ENCODE peak calls at places on chromosome 5, in nine cellular contexts. N, L, H, E, B, M, F, X and I are unnamed samples.

GRCh38 chr5:145856285-145856818 is 16.5 kb downstream of the GRXCR2 start:
- DNase-seq in N (peak; percentile 62), L (peak; percentile 30), H (peak; percentile 55), E (peak; percentile 33), B (no peak), M (no peak), F (no peak), X (peak; percentile 63), I (peak; percentile 67)

GRCh38 chr5:1551913-1552312 is 28.2 kb upstream of the LPCAT1 start:
- DNase-seq in N (no peak), L (no peak), H (no peak), E (no peak), B (peak; percentile 25), M (no peak), F (no peak), X (no peak), I (no peak)

GRCh38 chr5:133438487-133438886 is 173.9 kb downstream of the FSTL4 start:
- DNase-seq in N (no peak), L (no peak), H (no peak), E (no peak), B (no peak), M (no peak), F (no peak), X (no peak), I (no peak)

GRCh38 chr5:125277494-125278154 is 531.2 kb upstream of the ZNF608 start:
- DNase-seq in N (no peak), L (no peak), H (peak; percentile 50), E (no peak), B (no peak), M (no peak), F (no peak), X (peak; percentile 94), I (peak; percentile 54)

GRCh38 chr5:45205403-45205961 is 396.7 kb downstream of the MRPS30 start:
- DNase-seq in N (no peak), L (no peak), H (no peak), E (no peak), B (no peak), M (no peak), F (no peak), X (no peak), I (no peak)

GRCh38 chr5:158951461-158951860 is 148.3 kb downstream of the EBF1 start:
- DNase-seq in N (no peak), L (no peak), H (no peak), E (no peak), B (no peak), M (no peak), F (no peak), X (no peak), I (no peak)

GRCh38 chr5:136729901-136730355 is 364.6 kb upstream of the TRPC7 start:
- DNase-seq in N (no peak), L (no peak), H (no peak), E (no peak), B (no peak), M (no peak), F (no peak), X (peak; percentile 89), I (peak; percentile 8)

GRCh38 chr5:153372433-153373167 is 117.9 kb upstream of the GRIA1 start:
- DNase-seq in N (no peak), L (no peak), H (no peak), E (no peak), B (no peak), M (no peak), F (no peak), X (no peak), I (no peak)

GRCh38 chr5:74233571-74233970 is 407.0 kb downstream of the ENC1 start:
- DNase-seq in N (no peak), L (no peak), H (peak; percentile 61), E (no peak), B (no peak), M (no peak), F (no peak), X (peak; percentile 69), I (no peak)

GRCh38 chr5:145101246-145101645 is 733.9 kb downstream of the PRELID2 start:
- DNase-seq in N (peak; percentile 22), L (no peak), H (peak; percentile 2), E (no peak), B (no peak), M (no peak), F (no peak), X (no peak), I (peak; percentile 4)

GRCh38 chr5:11007251-11007650 is 246.2 kb upstream of the DAP start:
- DNase-seq in N (no peak), L (no peak), H (peak; percentile 18), E (no peak), B (peak; percentile 32), M (no peak), F (no peak), X (no peak), I (no peak)

GRCh38 chr5:96279796-96280542 is 153.1 kb downstream of the PCSK1 start:
- DNase-seq in N (no peak), L (no peak), H (no peak), E (no peak), B (no peak), M (no peak), F (peak; percentile 39), X (peak; percentile 28), I (peak; percentile 91)

GRCh38 chr5:61020415-61020814 is 75.4 kb downstream of the NDUFAF2 start:
- DNase-seq in N (no peak), L (no peak), H (peak; percentile 78), E (no peak), B (no peak), M (no peak), F (no peak), X (peak; percentile 28), I (peak; percentile 79)

GRCh38 chr5:135318037-135318436 is 81.0 kb downstream of the MACROH2A1 start:
- DNase-seq in N (no peak), L (peak; percentile 13), H (no peak), E (peak; percentile 1), B (no peak), M (no peak), F (no peak), X (no peak), I (no peak)

GRCh38 chr5:97528941-97529340 is 345.9 kb upstream of the RIOK2 start:
- DNase-seq in N (no peak), L (no peak), H (peak; percentile 82), E (peak; percentile 25), B (no peak), M (no peak), F (no peak), X (peak; percentile 63), I (peak; percentile 58)

GRCh38 chr5:1204693-1205242 is 3.4 kb downstream of the SLC6A19 start:
- DNase-seq in N (peak; percentile 59), L (no peak), H (peak; percentile 42), E (no peak), B (no peak), M (peak; percentile 47), F (no peak), X (peak; percentile 1), I (peak; percentile 21)

GRCh38 chr5:32283539-32284377 is 29.0 kb downstream of the MTMR12 start:
- DNase-seq in N (no peak), L (no peak), H (no peak), E (no peak), B (no peak), M (no peak), F (no peak), X (peak; percentile 67), I (peak; percentile 85)

GRCh38 chr5:59218424-59219045 is 635.7 kb downstream of the RAB3C start:
- DNase-seq in N (no peak), L (no peak), H (peak; percentile 47), E (no peak), B (no peak), M (no peak), F (no peak), X (peak; percentile 35), I (peak; percentile 35)

GRCh38 chr5:103645816-103646215 is 83.2 kb upstream of the NUDT12 start:
- DNase-seq in N (no peak), L (no peak), H (no peak), E (no peak), B (no peak), M (no peak), F (no peak), X (no peak), I (no peak)

GRCh38 chr5:103646698-103647614 is 84.4 kb upstream of the NUDT12 start:
- DNase-seq in N (no peak), L (no peak), H (no peak), E (no peak), B (no peak), M (no peak), F (no peak), X (no peak), I (no peak)

DNA sequence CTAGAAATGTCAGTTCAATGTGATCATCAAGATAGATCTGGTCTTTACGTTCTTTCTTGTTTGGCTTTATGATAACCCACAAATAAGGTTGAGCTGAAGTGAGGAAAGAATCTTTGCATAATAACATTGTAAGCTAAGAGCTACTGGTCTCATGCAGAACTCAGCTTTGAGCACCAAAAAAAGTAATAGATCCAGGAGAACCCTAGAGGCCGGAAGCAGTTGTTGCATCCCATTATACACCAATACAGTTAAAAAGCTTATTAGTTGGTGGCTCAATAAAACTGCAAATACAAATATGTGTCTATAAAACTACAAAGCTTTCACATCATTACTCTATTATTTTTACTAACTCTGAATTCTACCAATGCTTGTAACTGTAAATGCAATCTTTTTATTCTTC is 85.5 kb upstream of the NUDT12 start:
- DNase-seq in N (no peak), L (no peak), H (no peak), E (no peak), B (no peak), M (no peak), F (no peak), X (no peak), I (no peak)
- H3K4me3 ChIP-seq in N (no peak overlapping the region), L (no peak overlapping the region), H (no peak overlapping the region), E (no peak overlapping the region), B (no peak overlapping the region), M (no peak overlapping the region), F (no peak overlapping the region), X (no peak overlapping the region), I (no peak overlapping the region)

GRCh38 chr5:103031607-103032006 is 88.3 kb downstream of the GIN1 start:
- DNase-seq in N (no peak), L (no peak), H (no peak), E (no peak), B (no peak), M (no peak), F (no peak), X (peak; percentile 18), I (peak; percentile 11)
- TF ChIP-seq CTCF in N (peak; percentile 42), L (no peak), H (peak; percentile 27), E (peak; percentile 39), B (no peak), M (peak; percentile 52), F (peak; percentile 12), X (peak; percentile 58), I (peak; percentile 32)

GRCh38 chr5:170861855-170862766 is at the start of gene RANBP17:
- DNase-seq in N (peak; percentile 89), L (peak; percentile 60), H (peak; percentile 78), E (peak; percentile 35), B (peak; percentile 65), M (peak; percentile 95), F (no peak), X (peak; percentile 79), I (peak; percentile 81)
- H3K4me3 ChIP-seq in N (peak within 1 kb of the TSS; percentile 51), L (peak within 1 kb of the TSS; percentile 91), H (peak within 1 kb of the TSS; percentile 55), E (peak within 1 kb of the TSS; percentile 76), B (peak within 1 kb of the TSS; percentile 81), M (peak within 1 kb of the TSS; percentile 83), F (no peak within 1 kb of the TSS), X (peak within 1 kb of the TSS; percentile 64), I (peak within 1 kb of the TSS; percentile 69)

DNA sequence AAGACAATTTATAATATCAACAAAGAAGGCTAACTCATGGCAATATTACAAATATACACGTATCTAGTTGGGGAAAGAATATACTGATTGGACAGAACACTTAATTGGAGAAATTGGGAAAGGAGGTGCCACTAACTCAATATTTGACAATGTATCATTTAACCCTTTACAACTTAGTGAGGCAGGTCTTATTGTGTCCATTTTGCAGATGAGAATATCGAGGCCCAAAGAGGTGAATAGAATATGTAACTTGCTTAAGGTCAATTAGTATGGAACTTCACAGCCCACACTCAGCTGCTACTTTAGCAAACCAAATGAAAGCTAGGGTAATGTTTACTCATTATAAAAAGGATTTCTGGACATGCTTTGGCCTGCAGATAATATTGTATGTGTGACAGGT is 46.2 kb downstream of the COMMD10 start:
- DNase-seq in N (no peak), L (no peak), H (no peak), E (no peak), B (no peak), M (no peak), F (no peak), X (no peak), I (no peak)
- TF ChIP-seq CTCF in N (no peak), L (no peak), H (no peak), E (no peak), B (no peak), M (no peak), F (no peak), X (no peak), I (no peak)